ENCODE peak calls at places on chromosome 2, in four cellular contexts. G is tibial nerve, R is NT2/D1, B is cardiac muscle cell. U is an unnamed sample. For H3K4me1, the result is how much of the 10 kb centered on the place peaks cover.

GRCh38 chr2:138007431-138007830 is 43.2 kb downstream of the HNMT start:
- DNase-seq in G (no peak), B (no peak), R (no peak), U (no peak)

GRCh38 chr2:27233341-27233740 is 16.2 kb downstream of the CAD start:
- DNase-seq in B (no peak), R (no peak), G (no peak), U (no peak)

GRCh38 chr2:203565076-203565475 is 30.0 kb upstream of the RAPH1 start:
- DNase-seq in R (no peak), G (no peak), B (no peak), U (no peak)

GRCh38 chr2:237540823-237541222 is 25.6 kb upstream of the PRLH start:
- DNase-seq in B (no peak), G (peak), R (no peak), U (no peak)

GRCh38 chr2:86703704-86704370 is 16.3 kb upstream of the RMND5A start:
- DNase-seq in B (no peak), G (peak), R (no peak), U (peak)

GRCh38 chr2:27185331-27186026 is 26.4 kb upstream of the ATRAID start:
- DNase-seq in G (peak), R (no peak), B (peak), U (no peak)

GRCh38 chr2:130355578-130356431 is at the start of gene PTPN18:
- DNase-seq in G (peak), B (peak), R (no peak), U (peak)

GRCh38 chr2:19801367-19802087 is 100.3 kb downstream of the TTC32 start:
- DNase-seq in B (no peak), R (no peak), G (peak), U (no peak)

GRCh38 chr2:226874749-226875148 is 38.9 kb downstream of the RHBDD1 start:
- DNase-seq in G (no peak), B (no peak), R (no peak), U (no peak)

GRCh38 chr2:173831312-173832229 is 133.6 kb downstream of the SP3 start:
- DNase-seq in B (peak), G (peak), R (no peak), U (no peak)

GRCh38 chr2:191626497-191627151 is 51.3 kb upstream of the NABP1 start:
- DNase-seq in G (no peak), R (no peak), B (no peak), U (no peak)

GRCh38 chr2:120662746-120663145 is 72.9 kb upstream of the GLI2 start:
- DNase-seq in G (no peak), B (no peak), R (no peak), U (no peak)

GRCh38 chr2:216316743-216317142 is 55.5 kb downstream of the MARCHF4 start:
- DNase-seq in G (no peak), R (no peak), B (no peak), U (no peak)

GRCh38 chr2:144078091-144078490 is 441.8 kb downstream of the ZEB2 start:
- DNase-seq in R (no peak), G (no peak), B (no peak), U (no peak)

GRCh38 chr2:33529771-33530481 is 53.5 kb downstream of the RASGRP3 start:
- DNase-seq in B (no peak), G (no peak), R (no peak), U (no peak)

GRCh38 chr2:61419570-61419969 is 51.3 kb downstream of the USP34 start:
- DNase-seq in B (no peak), R (no peak), G (no peak), U (no peak)

GRCh38 chr2:64751286-64752260 is 97.9 kb upstream of the SERTAD2 start:
- DNase-seq in R (no peak), B (peak), G (peak), U (peak)

GRCh38 chr2:223054193-223054781 is 2.3 kb downstream of the KCNE4 start:
- DNase-seq in G (peak), B (no peak), R (no peak), U (no peak)

GRCh38 chr2:207896525-207897295 is 127.0 kb upstream of the FZD5 start:
- DNase-seq in R (peak), B (no peak), G (no peak), U (peak)

GRCh38 chr2:9820020-9820973 is 23.0 kb upstream of the TAF1B start:
- DNase-seq in R (peak), B (no peak), G (no peak), U (no peak)

GRCh38 chr2:214410918-214411554 is at the start of gene VWC2L:
- DNase-seq in G (peak), R (peak), B (peak), U (peak)

GRCh38 chr2:240207661-240208060 is 67.2 kb upstream of the OTOS start:
- DNase-seq in G (no peak), B (no peak), R (no peak), U (no peak)

GRCh38 chr2:74002515-74003391 is 18.0 kb downstream of the TET3 start:
- DNase-seq in R (no peak), B (peak), G (peak), U (peak)

GRCh38 chr2:15779381-15780041 is 160.8 kb upstream of the MYCN start:
- DNase-seq in B (no peak), G (no peak), R (no peak), U (no peak)

GRCh38 chr2:120353931-120354330 is 8.0 kb downstream of the INHBB start:
- DNase-seq in G (no peak), R (no peak), B (no peak), U (no peak)

GRCh38 chr2:128447538-128447885 is 128.8 kb upstream of the HS6ST1 start:
- DNase-seq in B (no peak), G (no peak), R (no peak), U (no peak)

GRCh38 chr2:230924470-230925341 is at the start of gene GPR55:
- DNase-seq in G (no peak), B (no peak), R (no peak), U (no peak)

GRCh38 chr2:1613731-1614354 is 130.5 kb downstream of the PXDN start:
- DNase-seq in R (no peak), B (no peak), G (no peak), U (no peak)

GRCh38 chr2:218419630-218420216 is 800 bp downstream of the VIL1 start:
- DNase-seq in B (peak), R (no peak), G (no peak), U (no peak)
- H3K4me3 ChIP-seq in B (no peak), R (no peak), G (no peak), U (no peak)

GRCh38 chr2:45821558-45822271 is 170.2 kb downstream of the PRKCE start:
- DNase-seq in G (peak), R (no peak), B (peak), U (no peak)
- H3K4me1 ChIP-seq in G (half or more), R (under half), B (under half), U (under half)

GRCh38 chr2:30608643-30609042 is 161.6 kb downstream of the LCLAT1 start:
- DNase-seq in R (no peak), B (no peak), G (no peak), U (no peak)

GRCh38 chr2:30611572-30611971 is 164.5 kb downstream of the LCLAT1 start:
- DNase-seq in G (no peak), B (peak), R (no peak), U (no peak)

GRCh38 chr2:30612371-30612770 is 165.3 kb downstream of the LCLAT1 start:
- DNase-seq in B (peak), G (no peak), R (no peak), U (peak)

GRCh38 chr2:30615926-30616325 is 168.9 kb downstream of the LCLAT1 start:
- DNase-seq in B (peak), G (no peak), R (no peak), U (no peak)

GRCh38 chr2:30613001-30613400 is 166.0 kb downstream of the LCLAT1 start:
- DNase-seq in B (no peak), G (no peak), R (no peak), U (peak)
- H3K4me3 ChIP-seq in B (no peak), G (no peak), R (no peak), U (no peak)

DNA sequence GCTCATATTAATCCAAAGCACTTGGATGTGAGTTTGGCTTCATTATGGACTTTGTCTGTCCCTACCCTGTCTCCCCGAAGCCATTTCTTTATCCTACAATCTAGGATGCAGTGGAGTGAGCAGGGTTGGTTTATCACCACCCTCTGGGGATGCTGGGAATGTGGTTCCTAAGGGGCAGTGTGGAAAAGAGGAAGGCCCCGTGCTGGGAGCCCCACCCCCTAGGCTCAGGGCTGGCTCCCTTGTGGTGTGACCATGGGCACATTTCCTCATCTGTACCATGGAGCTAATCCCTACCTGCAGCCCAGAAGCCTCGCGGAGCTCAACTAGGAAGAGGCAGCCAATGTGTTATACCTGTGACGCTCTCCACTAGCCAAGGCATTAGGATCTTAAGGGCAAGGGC is 92.5 kb downstream of the TGOLN2 start:
- DNase-seq in B (no peak), R (no peak), G (no peak), U (no peak)
- H3K4me1 ChIP-seq in B (under half), R (under half), G (under half), U (under half)